ENCODE peak calls at places on chromosome 14, in nine cellular contexts. D is astrocyte, P is fibroblast of the aortic adventitia, M is IMR-90, B is esophagus muscularis mucosa, E is neural crest cell, N is astrocyte of the spinal cord, C is AG10803, H is tibial artery. A is an unnamed sample.

GRCh38 chr14:67469954-67470353 is 18.6 kb downstream of the TMEM229B start:
- DNase-seq in H (no peak), E (no peak), D (no peak), C (no peak), B (no peak), M (no peak), N (no peak), P (no peak), A (no peak)

GRCh38 chr14:106069786-106070185 is 543.4 kb downstream of the TMEM121 start:
- DNase-seq in N (no peak), P (no peak), E (no peak), C (no peak), H (no peak), D (no peak), M (no peak), B (no peak), A (no peak)

GRCh38 chr14:99687284-99688209 is 3.4 kb downstream of the CYP46A1 start:
- DNase-seq in B (no peak), H (peak), E (no peak), M (no peak), N (no peak), P (no peak), C (no peak), D (no peak), A (no peak)

GRCh38 chr14:62162998-62163589 is 400.9 kb downstream of the SNAPC1 start:
- DNase-seq in N (peak), B (no peak), C (peak), D (peak), H (no peak), P (peak), M (peak), E (peak), A (peak)

GRCh38 chr14:87044807-87045206 is 948.2 kb downstream of the GALC start:
- DNase-seq in M (no peak), H (no peak), N (no peak), E (no peak), B (no peak), D (peak), P (no peak), C (no peak), A (no peak)

GRCh38 chr14:26332966-26333365 is 264.9 kb downstream of the NOVA1 start:
- DNase-seq in H (no peak), D (no peak), C (peak), N (no peak), B (no peak), M (no peak), P (peak), E (no peak), A (no peak)

GRCh38 chr14:103142031-103142430 is 18.8 kb downstream of the TNFAIP2 start:
- DNase-seq in C (no peak), H (no peak), B (no peak), D (no peak), P (no peak), N (no peak), M (no peak), E (no peak), A (no peak)

GRCh38 chr14:56004807-56005579 is 113.2 kb upstream of the PELI2 start:
- DNase-seq in C (peak), D (peak), H (no peak), M (peak), P (peak), B (no peak), N (peak), E (no peak), A (no peak)

GRCh38 chr14:102930753-102931579 is 8.5 kb downstream of the AMN start:
- DNase-seq in P (peak), M (peak), N (peak), C (peak), B (no peak), D (peak), H (no peak), E (no peak), A (no peak)

GRCh38 chr14:50109342-50109741 is 7.0 kb downstream of the VCPKMT start:
- DNase-seq in P (peak), D (no peak), B (no peak), C (peak), H (no peak), M (peak), E (peak), N (peak), A (no peak)

GRCh38 chr14:61690039-61690438 is 5.3 kb upstream of the HIF1A start:
- DNase-seq in C (no peak), H (no peak), P (no peak), M (peak), N (no peak), D (no peak), B (no peak), E (no peak), A (no peak)

GRCh38 chr14:23544511-23545447 is 6.8 kb downstream of the ZFHX2 start:
- DNase-seq in C (no peak), N (no peak), D (no peak), B (no peak), H (no peak), P (no peak), E (no peak), M (no peak), A (no peak)

GRCh38 chr14:32469388-32470160 is 140.5 kb downstream of the AKAP6 start:
- DNase-seq in D (peak), M (peak), P (peak), H (no peak), E (no peak), N (peak), B (no peak), C (peak), A (peak)

GRCh38 chr14:24629521-24629920 is 4.5 kb downstream of the GZMB start:
- DNase-seq in H (no peak), E (no peak), B (no peak), N (no peak), P (no peak), D (no peak), C (no peak), M (no peak), A (no peak)

GRCh38 chr14:45426685-45427282 is 173.8 kb upstream of the MIS18BP1 start:
- DNase-seq in B (no peak), E (no peak), P (peak), H (no peak), M (peak), N (peak), C (peak), D (peak), A (peak)

GRCh38 chr14:91418387-91419043 is 895 bp upstream of the CCDC88C start:
- DNase-seq in M (peak), P (peak), E (peak), B (no peak), H (no peak), C (peak), N (peak), D (no peak), A (peak)

GRCh38 chr14:54610051-54610977 is 43.4 kb downstream of the SAMD4A start:
- DNase-seq in C (peak), B (no peak), N (peak), D (peak), H (no peak), M (peak), E (no peak), P (peak), A (no peak)

GRCh38 chr14:95340201-95340697 is 20.5 kb upstream of the CLMN start:
- DNase-seq in N (no peak), B (no peak), C (no peak), D (no peak), P (no peak), H (no peak), E (no peak), M (no peak), A (no peak)

GRCh38 chr14:32038876-32039275 is 38.2 kb upstream of the ARHGAP5 start:
- DNase-seq in C (no peak), E (no peak), H (no peak), N (no peak), P (no peak), M (peak), B (no peak), D (peak), A (no peak)

GRCh38 chr14:102138535-102138934 is 1.2 kb upstream of the WDR20 start:
- DNase-seq in B (no peak), N (no peak), M (no peak), C (no peak), E (no peak), P (no peak), D (no peak), H (no peak), A (peak)

GRCh38 chr14:106417224-106418049 is 891.1 kb downstream of the TMEM121 start:
- DNase-seq in M (no peak), D (no peak), N (no peak), E (no peak), H (no peak), B (no peak), P (no peak), C (no peak), A (no peak)

GRCh38 chr14:102280376-102280962 is 24.5 kb downstream of the MOK start:
- DNase-seq in D (peak), P (peak), E (no peak), C (peak), M (peak), N (peak), B (no peak), H (no peak), A (peak)

GRCh38 chr14:104394606-104394910 is 185.0 kb upstream of the C14orf180 start:
- DNase-seq in N (no peak), M (no peak), B (peak), C (no peak), P (no peak), H (no peak), D (no peak), E (no peak), A (no peak)

GRCh38 chr14:50344116-50344775 is 32.1 kb downstream of the DMAC2L start:
- DNase-seq in N (no peak), D (peak), P (peak), B (no peak), E (no peak), H (no peak), M (peak), C (no peak), A (no peak)

GRCh38 chr14:104283197-104284106 is 145.1 kb downstream of the KIF26A start:
- DNase-seq in P (no peak), N (no peak), C (no peak), D (no peak), E (no peak), H (peak), B (no peak), M (no peak), A (no peak)

GRCh38 chr14:66099931-66100330 is 386.2 kb upstream of the CCDC196 start:
- DNase-seq in B (no peak), E (no peak), P (no peak), C (no peak), M (no peak), H (no peak), N (no peak), D (no peak), A (no peak)

GRCh38 chr14:32109676-32110075 is 32.6 kb downstream of the ARHGAP5 start:
- DNase-seq in B (no peak), H (no peak), E (no peak), C (peak), D (peak), N (peak), P (peak), M (peak), A (no peak)

GRCh38 chr14:103313704-103314103 is 20.3 kb upstream of the EIF5 start:
- DNase-seq in B (no peak), N (no peak), H (peak), P (peak), M (no peak), D (no peak), E (no peak), C (no peak), A (no peak)

GRCh38 chr14:75254901-75255300 is 23.7 kb upstream of the FOS start:
- DNase-seq in M (no peak), H (peak), N (no peak), D (no peak), C (no peak), P (no peak), B (no peak), E (no peak), A (peak)

GRCh38 chr14:91067186-91067585 is 6.7 kb upstream of the RPS6KA5 start:
- DNase-seq in H (no peak), B (no peak), N (no peak), M (no peak), P (no peak), E (no peak), C (no peak), D (no peak), A (no peak)

GRCh38 chr14:31391977-31392503 is 28.3 kb downstream of the HEATR5A start:
- DNase-seq in B (no peak), E (no peak), C (no peak), N (no peak), P (peak), M (no peak), D (no peak), H (no peak), A (no peak)

GRCh38 chr14:90837355-90837754 is 21.1 kb upstream of the TTC7B start:
- DNase-seq in D (peak), B (peak), N (no peak), C (no peak), H (peak), P (no peak), E (no peak), M (peak), A (no peak)

GRCh38 chr14:104641753-104642539 is 37.4 kb upstream of the TMEM179 start:
- DNase-seq in E (no peak), C (no peak), H (peak), D (no peak), B (no peak), P (no peak), N (no peak), M (no peak), A (no peak)

DNA sequence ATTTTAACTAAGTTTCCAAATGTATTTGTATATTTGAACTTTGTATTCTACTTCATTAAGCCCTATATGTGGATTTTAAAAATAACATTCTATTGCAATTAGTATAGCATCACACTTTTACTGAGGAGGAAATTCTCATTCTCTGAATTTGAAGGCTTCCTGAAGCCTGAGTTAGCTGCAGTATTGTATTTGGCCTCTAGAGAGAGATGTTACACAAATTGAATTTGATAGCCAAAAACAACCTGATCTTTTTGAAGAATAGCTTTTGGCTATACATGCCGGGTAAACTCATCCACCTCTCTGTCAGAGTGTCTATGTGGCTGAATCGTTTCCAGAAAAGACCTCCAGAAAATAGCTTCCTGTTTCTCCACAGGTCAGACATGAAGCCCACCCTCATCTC is 316.5 kb upstream of the OR4E1 start:
- DNase-seq in D (no peak), C (no peak), H (no peak), N (no peak), M (no peak), P (peak), B (no peak), E (no peak), A (peak)
- TF ChIP-seq CTCF in D (peak), C (peak), H (peak), N (peak), M (peak), P (peak), B (no peak), E (peak), A (peak)

DNA sequence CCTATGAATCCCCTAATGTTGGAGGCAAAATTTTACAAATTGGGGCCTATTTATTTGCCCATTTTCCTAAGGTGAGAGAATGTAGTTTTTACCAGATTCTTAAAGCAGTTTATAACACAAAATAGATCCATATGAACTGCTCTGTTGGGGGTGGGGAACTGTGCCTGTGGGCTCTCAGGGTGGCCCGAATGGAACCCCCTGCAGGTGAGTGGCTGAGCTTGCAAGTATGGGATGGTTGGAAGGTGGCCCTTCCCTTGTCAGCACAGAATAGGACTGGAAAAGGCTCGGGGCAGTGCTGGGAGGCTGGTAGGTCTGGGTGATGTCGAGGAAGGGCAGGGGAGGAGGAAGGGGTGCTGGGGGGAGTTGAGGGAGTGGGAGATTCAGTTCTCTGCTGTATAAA is 4.9 kb downstream of the VSX2 start:
- DNase-seq in N (no peak), M (no peak), E (no peak), C (no peak), D (no peak), P (no peak), H (no peak), B (no peak), A (no peak)
- TF ChIP-seq CTCF in N (peak), M (no peak), E (peak), C (no peak), D (no peak), P (no peak), H (no peak), B (no peak), A (no peak)

DNA sequence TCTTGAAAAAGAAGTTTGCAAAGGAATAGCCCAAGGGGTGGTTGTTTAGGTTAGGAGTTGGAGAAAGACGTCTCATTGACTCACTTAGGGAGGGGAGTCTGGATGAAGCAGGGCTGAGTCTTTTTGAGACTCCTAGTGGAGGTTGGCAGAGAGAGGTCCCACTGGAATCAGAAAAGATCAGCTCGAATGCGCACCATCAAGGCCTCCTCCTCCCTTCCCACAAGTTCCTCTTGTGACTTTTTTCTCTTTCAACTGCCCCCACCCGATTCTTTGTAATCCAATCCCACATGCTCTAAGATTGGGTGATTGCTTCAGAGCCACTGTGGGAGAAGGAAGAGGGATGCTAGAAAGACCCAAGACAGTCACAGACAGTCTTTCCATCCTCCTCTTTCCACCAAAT is 2.0 kb downstream of the ARHGEF40 start:
- DNase-seq in C (peak), P (peak), N (peak), B (no peak), H (no peak), M (peak), E (no peak), D (peak), A (no peak)
- TF ChIP-seq CTCF in C (peak), P (peak), N (peak), B (no peak), H (no peak), M (peak), E (no peak), D (no peak), A (no peak)

GRCh38 chr14:97010491-97011160 is 213.4 kb downstream of the VRK1 start:
- DNase-seq in H (no peak), B (no peak), M (no peak), N (no peak), D (no peak), C (no peak), P (no peak), E (no peak), A (no peak)
- TF ChIP-seq CTCF in H (no peak), B (no peak), M (no peak), N (no peak), D (no peak), C (no peak), P (no peak), E (peak), A (no peak)

GRCh38 chr14:37197421-37198272 is at the start of gene MIPOL1:
- DNase-seq in N (peak), M (peak), D (peak), H (peak), P (peak), C (peak), B (peak), E (peak), A (peak)
- TF ChIP-seq CTCF in N (peak), M (peak), D (no peak), H (peak), P (peak), C (peak), B (no peak), E (peak), A (peak)

GRCh38 chr14:76292561-76292960 is 83.4 kb upstream of the ESRRB start:
- DNase-seq in H (peak), E (no peak), C (no peak), M (no peak), D (no peak), P (no peak), B (no peak), N (no peak), A (no peak)
- TF ChIP-seq CTCF in H (no peak), E (no peak), C (no peak), M (no peak), D (no peak), P (no peak), B (no peak), N (no peak), A (no peak)

DNA sequence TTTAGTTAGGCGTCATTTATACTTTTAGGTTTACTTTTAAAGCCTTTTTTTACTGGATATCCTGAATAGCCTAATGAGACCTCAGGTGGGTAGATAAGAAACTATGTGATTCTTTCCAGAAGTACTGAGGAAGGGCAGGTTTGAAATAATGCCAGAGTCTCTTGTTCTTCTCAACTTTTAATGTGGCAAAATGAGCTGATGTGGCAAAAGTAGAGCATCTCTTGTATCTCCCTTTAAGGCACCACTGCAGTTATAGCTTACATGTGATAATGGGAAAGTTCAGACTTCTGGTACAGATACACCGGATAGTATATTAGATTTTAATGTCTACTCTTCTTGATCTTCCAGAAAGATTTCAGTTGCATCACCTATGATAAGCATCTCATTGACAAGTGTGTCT is 1124.8 kb downstream of the LRFN5 start:
- DNase-seq in D (no peak), C (no peak), H (no peak), E (no peak), P (no peak), N (no peak), B (no peak), M (no peak), A (no peak)
- TF ChIP-seq CTCF in D (no peak), C (no peak), H (no peak), E (no peak), P (no peak), N (no peak), B (no peak), M (no peak), A (no peak)

GRCh38 chr14:93337143-93337753 is 4.4 kb upstream of the BTBD7 start:
- DNase-seq in M (no peak), D (no peak), P (no peak), H (no peak), C (no peak), E (no peak), B (no peak), N (no peak), A (no peak)
- TF ChIP-seq CTCF in M (no peak), D (no peak), P (no peak), H (no peak), C (no peak), E (no peak), B (no peak), N (no peak), A (no peak)

A was measured in RWPE1.